ENCODE peak calls at places on chromosome 5, in six cellular contexts. O, C, Z, U, L and I are unnamed samples.

GRCh38 chr5:91388362-91388761 is 5.2 kb upstream of the ARRDC3 start:
- DNase-seq in C (no peak), L (no peak), Z (no peak), U (no peak), O (no peak), I (no peak)

GRCh38 chr5:180128671-180129261 is 57.2 kb upstream of the RNF130 start:
- DNase-seq in Z (no peak), U (no peak), O (no peak), C (no peak), L (no peak), I (no peak)

GRCh38 chr5:125235995-125236394 is 489.6 kb upstream of the ZNF608 start:
- DNase-seq in O (no peak), Z (no peak), L (no peak), U (no peak), C (no peak), I (no peak)

GRCh38 chr5:55650391-55650790 is 61.7 kb downstream of the SLC38A9 start:
- DNase-seq in O (no peak), L (no peak), U (peak), C (peak), Z (no peak), I (peak)

GRCh38 chr5:55568629-55569512 is 34.1 kb upstream of the PLPP1 start:
- DNase-seq in O (no peak), Z (no peak), L (no peak), C (no peak), U (peak), I (peak)

GRCh38 chr5:3329427-3329826 is 266.2 kb upstream of the IRX1 start:
- DNase-seq in L (no peak), C (no peak), O (no peak), U (no peak), Z (no peak), I (no peak)

GRCh38 chr5:106843812-106844416 is 826.8 kb downstream of the EFNA5 start:
- DNase-seq in L (no peak), Z (peak), C (peak), U (peak), O (peak), I (peak)

GRCh38 chr5:102778478-102778877 is 23.4 kb downstream of the PAM start:
- DNase-seq in Z (no peak), C (peak), U (peak), L (peak), O (no peak), I (peak)

GRCh38 chr5:128195316-128195715 is 111.8 kb downstream of the SLC12A2 start:
- DNase-seq in L (no peak), C (no peak), Z (no peak), O (no peak), U (no peak), I (no peak)

GRCh38 chr5:15021286-15022046 is 149.9 kb upstream of the ANKH start:
- DNase-seq in O (peak), L (no peak), U (peak), C (peak), Z (no peak), I (no peak)

GRCh38 chr5:134503937-134504437 is 21.5 kb upstream of the JADE2 start:
- DNase-seq in O (no peak), U (peak), L (no peak), C (peak), Z (no peak), I (peak)

GRCh38 chr5:156670615-156671014 is 179.5 kb upstream of the PPP1R2B start:
- DNase-seq in C (no peak), U (no peak), Z (no peak), O (no peak), L (no peak), I (no peak)